ENCODE peak calls at places on chromosomes 2 and 18, in five cellular contexts. Z is HepG2, V is GM12878, F is H1, J is K562. Y is an unnamed sample.

GRCh38 chr18:63183952-63184351 is 135.6 kb downstream of the BCL2 start:
- DNase-seq in Z (no peak), V (no peak), F (no peak), J (no peak), Y (no peak)

GRCh38 chr2:228426502-228427216 is 245.2 kb upstream of the SPHKAP start:
- DNase-seq in Z (no peak), V (no peak), F (no peak), J (no peak), Y (no peak)

GRCh38 chr2:200702646-200703118 is 109.0 kb upstream of the BZW1 start:
- DNase-seq in Z (peak; percentile 80), V (no peak), F (no peak), J (no peak), Y (no peak)

GRCh38 chr2:67717692-67718091 is 320.6 kb downstream of the ETAA1 start:
- DNase-seq in Z (no peak), V (no peak), F (no peak), J (no peak), Y (no peak)

GRCh38 chr2:28904802-28905499 is 10.5 kb downstream of the WDR43 start:
- DNase-seq in Z (no peak), V (no peak), F (no peak), J (no peak), Y (no peak)

GRCh38 chr18:72107647-72108046 is 436.5 kb downstream of the CBLN2 start:
- DNase-seq in Z (no peak), V (no peak), F (peak; percentile 2), J (no peak), Y (peak; percentile 46)

GRCh38 chr2:162221064-162221463 is 22.2 kb downstream of the FAP start:
- DNase-seq in Z (peak; percentile 56), V (no peak), F (peak; percentile 73), J (peak; percentile 52), Y (peak; percentile 85)

GRCh38 chr18:24603151-24603550 is 142.7 kb downstream of the HRH4 start:
- DNase-seq in Z (no peak), V (no peak), F (no peak), J (no peak), Y (no peak)

GRCh38 chr18:45733535-45733934 is 9.6 kb downstream of the SLC14A1 start:
- DNase-seq in Z (no peak), V (no peak), F (peak; percentile 19), J (no peak), Y (peak; percentile 78)

GRCh38 chr2:33219850-33220275 is 256.6 kb upstream of the RASGRP3 start:
- DNase-seq in Z (no peak), V (no peak), F (no peak), J (no peak), Y (no peak)

GRCh38 chr2:67812682-67813081 is 250.1 kb downstream of the C1D start:
- DNase-seq in Z (no peak), V (no peak), F (no peak), J (no peak), Y (no peak)

GRCh38 chr2:85956647-85957039 is 67.9 kb upstream of the ST3GAL5 start:
- DNase-seq in Z (no peak), V (no peak), F (no peak), J (no peak), Y (no peak)

GRCh38 chr18:45106331-45106774 is 425.7 kb downstream of the SETBP1 start:
- DNase-seq in Z (no peak), V (peak; percentile 87), F (no peak), J (no peak), Y (no peak)

GRCh38 chr18:58937204-58937603 is 72.5 kb downstream of the ZNF532 start:
- DNase-seq in Z (no peak), V (no peak), F (no peak), J (no peak), Y (no peak)

GRCh38 chr18:28039078-28039477 is 137.9 kb downstream of the CDH2 start:
- DNase-seq in Z (no peak), V (no peak), F (no peak), J (no peak), Y (no peak)

GRCh38 chr2:113208995-113209868 is 35.5 kb downstream of the PSD4 start:
- DNase-seq in Z (no peak), V (no peak), F (no peak), J (no peak), Y (no peak)

GRCh38 chr2:187541086-187542085 is 12.8 kb downstream of the TFPI start:
- DNase-seq in Z (peak; percentile 98), V (no peak), F (no peak), J (no peak), Y (no peak)

GRCh38 chr2:14996306-14997014 is 363.9 kb downstream of the LRATD1 start:
- DNase-seq in Z (no peak), V (no peak), F (no peak), J (no peak), Y (no peak)

GRCh38 chr2:23940976-23941605 is 828 bp downstream of the UBXN2A start:
- DNase-seq in Z (peak; percentile 65), V (peak; percentile 51), F (no peak), J (no peak), Y (no peak)

GRCh38 chr2:9914384-9915065 is 37.0 kb upstream of the GRHL1 start:
- DNase-seq in Z (no peak), V (peak; percentile 45), F (no peak), J (peak; percentile 34), Y (no peak)

GRCh38 chr2:161208527-161209139 is 48.4 kb downstream of the TANK start:
- DNase-seq in Z (peak; percentile 37), V (no peak), F (no peak), J (peak; percentile 12), Y (peak; percentile 3)

GRCh38 chr2:40435426-40436092 is 16.3 kb downstream of the SLC8A1 start:
- DNase-seq in Z (no peak), V (no peak), F (no peak), J (no peak), Y (no peak)

GRCh38 chr18:54224379-54225014 is at the start of gene MBD2:
- DNase-seq in Z (peak; percentile 93), V (peak; percentile 76), F (peak; percentile 89), J (peak; percentile 89), Y (peak; percentile 98)

GRCh38 chr2:146207417-146207816 is 1637.4 kb upstream of the ACVR2A start:
- DNase-seq in Z (no peak), V (no peak), F (no peak), J (no peak), Y (no peak)
- H2AFZ ChIP-seq in Z (no peak overlapping the region), V (no peak overlapping the region), F (no peak overlapping the region), J (no peak overlapping the region), Y (no peak overlapping the region)

GRCh38 chr2:133504566-133505505 is 63.4 kb downstream of the NCKAP5 start:
- DNase-seq in Z (no peak), V (no peak), F (no peak), J (no peak), Y (no peak)
- TF ChIP-seq CREB1 in Z (no peak), V (no peak), F (no peak), J (no peak), Y (no peak)

DNA sequence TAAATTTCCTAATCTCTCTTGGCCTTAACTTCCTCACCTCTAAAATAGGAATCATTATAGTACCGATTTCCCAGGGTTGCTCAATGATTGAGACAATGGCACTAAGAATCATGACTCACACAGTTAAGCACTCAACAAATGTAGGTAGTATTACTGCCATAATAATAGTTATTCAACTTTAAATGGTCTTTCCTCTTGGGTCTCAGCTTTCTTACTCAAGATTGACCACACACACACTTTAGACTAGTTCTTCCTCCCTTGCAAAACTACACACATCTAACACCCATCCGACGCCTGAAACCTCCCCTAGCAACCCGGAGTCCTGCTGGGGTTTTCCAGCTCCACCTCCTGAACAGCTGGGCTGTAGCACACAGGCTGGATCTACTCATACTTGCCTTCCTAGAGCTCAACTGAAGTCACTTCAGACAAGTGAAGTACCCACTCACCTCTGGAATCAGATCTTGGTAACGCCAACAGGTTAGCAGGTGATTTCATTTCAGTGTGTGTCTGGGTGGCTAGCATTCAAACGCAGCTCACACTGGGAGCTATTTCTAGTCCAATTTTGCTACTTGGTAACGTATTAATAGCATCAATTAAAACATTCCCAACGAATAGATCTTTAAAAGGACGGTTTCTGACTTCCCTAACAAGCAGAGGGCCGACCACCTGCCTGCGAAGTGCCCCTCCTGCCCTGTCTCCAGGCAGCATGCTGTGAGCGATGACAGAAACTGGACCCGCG is 1.2 kb downstream of the UXS1 start:
- DNase-seq in Z (peak; percentile 43), V (peak; percentile 47), F (no peak), J (no peak), Y (peak; percentile 48)
- H2AFZ ChIP-seq in Z (no peak overlapping the region), V (peak overlapping the region; percentile 29), F (no peak overlapping the region), J (peak overlapping the region; percentile 87), Y (peak overlapping the region; percentile 56)

GRCh38 chr18:9765505-9765904 is 57.4 kb downstream of the RAB31 start:
- DNase-seq in Z (peak; percentile 45), V (no peak), F (no peak), J (no peak), Y (peak; percentile 24)

GRCh38 chr18:9763157-9763556 is 55.1 kb downstream of the RAB31 start:
- DNase-seq in Z (no peak), V (no peak), F (no peak), J (no peak), Y (no peak)

GRCh38 chr18:9762561-9762960 is 54.5 kb downstream of the RAB31 start:
- DNase-seq in Z (no peak), V (no peak), F (no peak), J (no peak), Y (no peak)

GRCh38 chr18:9766076-9766481 is 58.0 kb downstream of the RAB31 start:
- DNase-seq in Z (no peak), V (no peak), F (no peak), J (no peak), Y (no peak)

GRCh38 chr18:9763876-9764605 is 55.9 kb downstream of the RAB31 start:
- DNase-seq in Z (no peak), V (no peak), F (no peak), J (no peak), Y (no peak)
- TF ChIP-seq CREB1 in Z (no peak), V (no peak), F (no peak), J (no peak), Y (no peak)

DNA sequence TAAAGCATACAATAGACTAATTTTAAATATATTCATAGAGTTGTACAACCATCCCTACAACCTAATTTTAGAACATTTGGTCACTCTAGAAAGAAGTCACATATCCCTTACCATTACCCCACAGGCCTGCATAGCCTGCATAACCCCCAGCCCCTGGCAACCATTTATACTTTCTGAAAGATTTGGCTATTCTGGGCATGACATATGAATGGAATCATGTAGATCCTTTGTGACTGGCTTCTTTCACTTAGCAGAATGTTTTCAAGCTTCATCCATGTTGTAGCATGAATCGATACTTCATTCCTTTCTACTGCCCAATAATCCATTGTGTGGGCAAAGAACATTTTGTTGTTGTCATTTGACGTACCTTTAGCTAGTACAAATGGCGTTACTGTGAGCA is 151.5 kb downstream of the WDSUB1 start:
- DNase-seq in Z (no peak), V (no peak), F (no peak), J (no peak), Y (no peak)
- H2AFZ ChIP-seq in Z (no peak overlapping the region), V (no peak overlapping the region), F (no peak overlapping the region), J (no peak overlapping the region), Y (no peak overlapping the region)

Y was measured in GM23338.